ENCODE peak calls at places on chromosomes 16 and 17, in four cellular contexts. X, N, T and Q are unnamed samples.

GRCh38 chr17:65660947-65661346 is 99.5 kb upstream of the AXIN2 start:
- DNase-seq in X (no peak), N (no peak), T (peak), Q (no peak)

GRCh38 chr17:51152766-51153209 is 571 bp upstream of the NME1 start:
- DNase-seq in X (no peak), N (no peak), T (peak), Q (no peak)

GRCh38 chr16:72850863-72851262 is 197.1 kb downstream of the ZFHX3 start:
- DNase-seq in X (no peak), N (no peak), T (peak), Q (no peak)

GRCh38 chr17:82300707-82301270 is 16.6 kb downstream of the CD7 start:
- DNase-seq in X (peak), N (peak), T (peak), Q (peak)

GRCh38 chr16:13631916-13632315 is 288.0 kb upstream of the ERCC4 start:
- DNase-seq in X (no peak), N (no peak), T (no peak), Q (no peak)

GRCh38 chr17:34614698-34615097 is 35.3 kb downstream of the TMEM132E start:
- DNase-seq in X (no peak), N (no peak), T (no peak), Q (no peak)

GRCh38 chr17:48642843-48643696 is 16.9 kb upstream of the HOXB9 start:
- DNase-seq in X (no peak), N (no peak), T (peak), Q (no peak)

GRCh38 chr17:7124923-7125322 is 10.3 kb upstream of the ASGR2 start:
- DNase-seq in X (no peak), N (no peak), T (no peak), Q (no peak)

GRCh38 chr17:74951680-74952421 is 16.2 kb downstream of the OTOP3 start:
- DNase-seq in X (no peak), N (no peak), T (no peak), Q (no peak)

GRCh38 chr17:2723505-2723996 is 12.0 kb upstream of the CLUH start:
- DNase-seq in X (no peak), N (no peak), T (no peak), Q (no peak)

GRCh38 chr17:44360826-44361225 is 2.8 kb downstream of the FAM171A2 start:
- DNase-seq in X (no peak), N (no peak), T (peak), Q (no peak)

GRCh38 chr17:42067371-42068180 is 17.2 kb upstream of the C17orf113 start:
- DNase-seq in X (peak), N (peak), T (peak), Q (peak)